ENCODE peak calls at places on chromosomes 7 and 10, in four cellular contexts. One of them, this sample, is unnamed.

GRCh38 chr7:5429253-5429856 is 5.7 kb upstream of the TNRC18 start:
- DNase-seq in body of pancreas: peak; percentile 71
- DNase-seq in spleen: peak; percentile 81
- DNase-seq in upper lobe of right lung: peak; percentile 82
- DNase-seq in this sample: peak; percentile 85

GRCh38 chr10:32947586-32947985 is 10.4 kb downstream of the ITGB1 start:
- DNase-seq in body of pancreas: no peak
- DNase-seq in spleen: no peak
- DNase-seq in upper lobe of right lung: no peak
- DNase-seq in this sample: no peak

GRCh38 chr10:43667317-43667731 is 18.6 kb upstream of the ZNF32 start:
- DNase-seq in spleen: no peak
- DNase-seq in body of pancreas: no peak
- DNase-seq in upper lobe of right lung: no peak
- DNase-seq in this sample: no peak

GRCh38 chr10:47458466-47459154 is 25.3 kb downstream of the ANXA8 start:
- DNase-seq in body of pancreas: no peak
- DNase-seq in spleen: no peak
- DNase-seq in upper lobe of right lung: no peak
- DNase-seq in this sample: peak; percentile 42

GRCh38 chr7:23490357-23491131 is 20.3 kb upstream of the IGF2BP3 start:
- DNase-seq in spleen: peak; percentile 92
- DNase-seq in upper lobe of right lung: peak; percentile 73
- DNase-seq in body of pancreas: peak; percentile 22
- DNase-seq in this sample: no peak

GRCh38 chr7:28069788-28070187 is 110.8 kb downstream of the JAZF1 start:
- DNase-seq in upper lobe of right lung: peak; percentile 66
- DNase-seq in body of pancreas: peak; percentile 19
- DNase-seq in spleen: no peak
- DNase-seq in this sample: no peak

GRCh38 chr10:62584726-62585125 is 210.6 kb downstream of the ZNF365 start:
- DNase-seq in body of pancreas: no peak
- DNase-seq in upper lobe of right lung: no peak
- DNase-seq in spleen: no peak
- DNase-seq in this sample: no peak

GRCh38 chr7:154884348-154884920 is 118.5 kb downstream of the PAXIP1 start:
- DNase-seq in body of pancreas: no peak
- DNase-seq in upper lobe of right lung: no peak
- DNase-seq in spleen: no peak
- DNase-seq in this sample: no peak

GRCh38 chr7:65307651-65308299 is 65.9 kb upstream of the ZNF92 start:
- DNase-seq in spleen: no peak
- DNase-seq in body of pancreas: peak; percentile 38
- DNase-seq in upper lobe of right lung: no peak
- DNase-seq in this sample: peak; percentile 72

GRCh38 chr7:49878627-49879026 is 105.2 kb downstream of the VWC2 start:
- DNase-seq in spleen: no peak
- DNase-seq in upper lobe of right lung: no peak
- DNase-seq in body of pancreas: no peak
- DNase-seq in this sample: no peak

GRCh38 chr7:128915271-128915819 is 4.8 kb upstream of the KCP start:
- DNase-seq in upper lobe of right lung: no peak
- DNase-seq in spleen: peak; percentile 72
- DNase-seq in body of pancreas: no peak
- DNase-seq in this sample: peak; percentile 16

GRCh38 chr7:105691692-105692564 is 110.6 kb upstream of the EFCAB10 start:
- DNase-seq in body of pancreas: peak; percentile 83
- DNase-seq in upper lobe of right lung: peak; percentile 75
- DNase-seq in spleen: peak; percentile 90
- DNase-seq in this sample: no peak

GRCh38 chr7:141356096-141356495 is 195.1 kb upstream of the AGK start:
- DNase-seq in body of pancreas: no peak
- DNase-seq in upper lobe of right lung: no peak
- DNase-seq in spleen: no peak
- DNase-seq in this sample: no peak

GRCh38 chr7:37430126-37430525 is 18.5 kb downstream of the ELMO1 start:
- DNase-seq in spleen: no peak
- DNase-seq in body of pancreas: no peak
- DNase-seq in upper lobe of right lung: no peak
- DNase-seq in this sample: no peak

GRCh38 chr10:76021391-76021790 is 590.0 kb downstream of the LRMDA start:
- DNase-seq in upper lobe of right lung: no peak
- DNase-seq in spleen: no peak
- DNase-seq in body of pancreas: no peak
- DNase-seq in this sample: no peak

GRCh38 chr7:39746162-39746782 is 122.9 kb downstream of the RALA start:
- DNase-seq in spleen: peak; percentile 82
- DNase-seq in upper lobe of right lung: peak; percentile 72
- DNase-seq in body of pancreas: peak; percentile 73
- DNase-seq in this sample: peak; percentile 80

GRCh38 chr7:70728873-70729552 is 402.9 kb upstream of the GALNT17 start:
- DNase-seq in upper lobe of right lung: no peak
- DNase-seq in body of pancreas: no peak
- DNase-seq in spleen: no peak
- DNase-seq in this sample: peak; percentile 42

GRCh38 chr10:6067457-6067856 is 5.3 kb upstream of the IL2RA start:
- DNase-seq in body of pancreas: peak; percentile 0
- DNase-seq in spleen: no peak
- DNase-seq in upper lobe of right lung: no peak
- DNase-seq in this sample: no peak

GRCh38 chr7:85285502-85285901 is 98.6 kb upstream of the SEMA3D start:
- DNase-seq in upper lobe of right lung: no peak
- DNase-seq in body of pancreas: no peak
- DNase-seq in spleen: no peak
- DNase-seq in this sample: no peak

GRCh38 chr10:132408823-132409666 is 12.0 kb downstream of the PWWP2B start:
- DNase-seq in body of pancreas: peak; percentile 96
- DNase-seq in spleen: no peak
- DNase-seq in upper lobe of right lung: peak; percentile 87
- DNase-seq in this sample: no peak

GRCh38 chr10:92829042-92829785 is 19.1 kb upstream of the EXOC6 start:
- DNase-seq in upper lobe of right lung: no peak
- DNase-seq in body of pancreas: no peak
- DNase-seq in spleen: no peak
- DNase-seq in this sample: peak; percentile 14

GRCh38 chr10:102644646-102645387 is 538 bp downstream of the TRIM8 start:
- DNase-seq in body of pancreas: peak; percentile 91
- DNase-seq in spleen: peak; percentile 97
- DNase-seq in upper lobe of right lung: peak; percentile 94
- DNase-seq in this sample: peak; percentile 92

GRCh38 chr7:65489260-65489767 is 115.7 kb downstream of the ZNF92 start:
- DNase-seq in body of pancreas: no peak
- DNase-seq in upper lobe of right lung: no peak
- DNase-seq in spleen: no peak
- DNase-seq in this sample: no peak

GRCh38 chr10:122264442-122264841 is 6.7 kb upstream of the BTBD16 start:
- DNase-seq in upper lobe of right lung: no peak
- DNase-seq in body of pancreas: no peak
- DNase-seq in spleen: no peak
- DNase-seq in this sample: no peak

GRCh38 chr10:5810235-5810634 is 3.0 kb downstream of the GDI2 start:
- DNase-seq in body of pancreas: no peak
- DNase-seq in upper lobe of right lung: no peak
- DNase-seq in spleen: no peak
- DNase-seq in this sample: no peak

GRCh38 chr10:23331567-23332290 is 12.9 kb downstream of the C10orf67 start:
- DNase-seq in upper lobe of right lung: no peak
- DNase-seq in spleen: no peak
- DNase-seq in body of pancreas: no peak
- DNase-seq in this sample: no peak

GRCh38 chr7:99393363-99394187 is 14.8 kb downstream of the PDAP1 start:
- DNase-seq in spleen: no peak
- DNase-seq in body of pancreas: no peak
- DNase-seq in upper lobe of right lung: no peak
- DNase-seq in this sample: no peak

GRCh38 chr7:140526214-140526613 is 46.9 kb upstream of the MKRN1 start:
- DNase-seq in upper lobe of right lung: no peak
- DNase-seq in spleen: no peak
- DNase-seq in body of pancreas: no peak
- DNase-seq in this sample: no peak

GRCh38 chr7:78052112-78052511 is 253.5 kb downstream of the PHTF2 start:
- DNase-seq in spleen: no peak
- DNase-seq in body of pancreas: no peak
- DNase-seq in upper lobe of right lung: no peak
- DNase-seq in this sample: no peak

GRCh38 chr10:104327745-104328635 is 10.3 kb downstream of the ITPRIP start:
- DNase-seq in upper lobe of right lung: no peak
- DNase-seq in body of pancreas: peak; percentile 42
- DNase-seq in spleen: peak; percentile 79
- DNase-seq in this sample: no peak

GRCh38 chr7:93758621-93759020 is 131.9 kb downstream of the TFPI2 start:
- DNase-seq in upper lobe of right lung: no peak
- DNase-seq in spleen: no peak
- DNase-seq in body of pancreas: no peak
- DNase-seq in this sample: no peak

GRCh38 chr7:81408728-81409127 is 361.1 kb downstream of the HGF start:
- DNase-seq in spleen: no peak
- DNase-seq in upper lobe of right lung: no peak
- DNase-seq in body of pancreas: no peak
- DNase-seq in this sample: no peak

GRCh38 chr10:75388082-75388481 is 13.5 kb downstream of the ZNF503 start:
- DNase-seq in body of pancreas: no peak
- DNase-seq in spleen: no peak
- DNase-seq in upper lobe of right lung: no peak
- DNase-seq in this sample: no peak

GRCh38 chr10:67790534-67791408 is 47.2 kb downstream of the DNAJC12 start:
- DNase-seq in body of pancreas: no peak
- DNase-seq in spleen: no peak
- DNase-seq in upper lobe of right lung: no peak
- DNase-seq in this sample: no peak

GRCh38 chr7:85529831-85530230 is 343.0 kb upstream of the SEMA3D start:
- DNase-seq in spleen: no peak
- DNase-seq in upper lobe of right lung: no peak
- DNase-seq in body of pancreas: no peak
- DNase-seq in this sample: no peak

GRCh38 chr7:83469491-83469890 is 179.4 kb downstream of the SEMA3E start:
- DNase-seq in upper lobe of right lung: no peak
- DNase-seq in body of pancreas: no peak
- DNase-seq in spleen: no peak
- DNase-seq in this sample: no peak

GRCh38 chr7:89623018-89623672 is 531.1 kb upstream of the STEAP1 start:
- DNase-seq in upper lobe of right lung: no peak
- DNase-seq in spleen: no peak
- DNase-seq in body of pancreas: peak; percentile 47
- DNase-seq in this sample: peak; percentile 45

GRCh38 chr10:68897336-68897741 is 3.8 kb upstream of the DDX50 start:
- DNase-seq in upper lobe of right lung: no peak
- DNase-seq in spleen: no peak
- DNase-seq in body of pancreas: peak; percentile 34
- DNase-seq in this sample: peak; percentile 83

GRCh38 chr7:41029072-41029492 is 673.8 kb downstream of the INHBA start:
- DNase-seq in spleen: no peak
- DNase-seq in upper lobe of right lung: no peak
- DNase-seq in body of pancreas: no peak
- DNase-seq in this sample: no peak

GRCh38 chr10:78356291-78356915 is 322.7 kb downstream of the RPS24 start:
- DNase-seq in upper lobe of right lung: no peak
- DNase-seq in spleen: peak; percentile 38
- DNase-seq in body of pancreas: no peak
- DNase-seq in this sample: no peak

GRCh38 chr10:78354101-78354500 is 320.4 kb downstream of the RPS24 start:
- DNase-seq in body of pancreas: no peak
- DNase-seq in spleen: peak; percentile 24
- DNase-seq in upper lobe of right lung: no peak
- DNase-seq in this sample: no peak

GRCh38 chr10:78350286-78350685 is 316.6 kb downstream of the RPS24 start:
- DNase-seq in spleen: peak; percentile 44
- DNase-seq in upper lobe of right lung: peak; percentile 6
- DNase-seq in body of pancreas: peak; percentile 1
- DNase-seq in this sample: peak; percentile 7

GRCh38 chr10:78351283-78351682 is 317.6 kb downstream of the RPS24 start:
- DNase-seq in body of pancreas: no peak
- DNase-seq in upper lobe of right lung: peak; percentile 6
- DNase-seq in spleen: no peak
- DNase-seq in this sample: no peak

DNA sequence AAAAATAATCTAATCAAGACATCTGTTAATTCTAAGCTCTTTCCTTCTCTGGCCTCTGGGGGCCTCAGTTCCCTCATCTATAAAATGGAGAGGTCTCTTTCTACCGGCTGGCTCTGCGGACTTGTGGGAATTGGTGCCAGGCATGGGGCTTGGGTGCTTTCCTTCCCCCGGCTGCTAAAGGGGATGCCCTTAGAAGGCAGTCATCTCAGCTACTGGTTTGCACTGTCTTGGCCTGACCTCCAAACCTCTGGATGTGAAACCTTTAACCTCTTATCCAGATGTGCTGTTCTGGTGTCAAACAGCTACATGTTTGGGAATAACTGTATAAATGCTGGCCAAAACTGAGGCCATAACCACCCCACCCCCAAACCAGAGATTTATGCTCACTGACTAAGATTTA is 320.0 kb downstream of the RPS24 start:
- DNase-seq in upper lobe of right lung: peak; percentile 18
- DNase-seq in spleen: no peak
- DNase-seq in body of pancreas: no peak
- DNase-seq in this sample: no peak
- TF ChIP-seq CTCF in upper lobe of right lung: no peak
- TF ChIP-seq CTCF in spleen: no peak
- TF ChIP-seq CTCF in body of pancreas: no peak
- TF ChIP-seq CTCF in this sample: no peak

DNA sequence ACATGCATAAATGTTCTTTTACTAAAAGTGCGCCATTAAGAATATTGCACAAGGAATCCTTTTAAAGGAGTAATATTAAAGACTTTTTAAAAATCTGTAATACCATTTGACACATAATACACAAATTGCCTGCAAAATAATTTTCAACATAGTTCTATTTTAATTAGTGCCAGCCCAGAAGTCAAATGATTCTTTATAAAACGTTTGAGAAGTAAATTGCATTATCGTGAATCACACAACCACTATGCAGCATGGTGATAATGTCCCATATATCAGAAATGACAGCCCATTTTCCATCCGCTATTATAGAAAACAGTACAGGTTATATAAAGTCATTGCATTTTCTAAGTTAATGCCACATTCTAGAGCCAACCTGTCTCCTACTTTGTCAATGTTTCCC is 324.0 kb downstream of the IPMK start:
- DNase-seq in spleen: no peak
- DNase-seq in body of pancreas: no peak
- DNase-seq in upper lobe of right lung: no peak
- DNase-seq in this sample: no peak
- H3K4me1 ChIP-seq in spleen: no peaks in the 10 kb centered on the region
- H3K4me1 ChIP-seq in body of pancreas: no peaks in the 10 kb centered on the region
- H3K4me1 ChIP-seq in upper lobe of right lung: no peaks in the 10 kb centered on the region
- H3K4me1 ChIP-seq in this sample: no peaks in the 10 kb centered on the region

GRCh38 chr7:1740214-1740613 is 70.1 kb downstream of the ELFN1 start:
- DNase-seq in spleen: no peak
- DNase-seq in body of pancreas: no peak
- DNase-seq in upper lobe of right lung: no peak
- DNase-seq in this sample: no peak
- H3K27me3 ChIP-seq in spleen: no peaks in the 10 kb centered on the region
- H3K27me3 ChIP-seq in body of pancreas: no peaks in the 10 kb centered on the region
- H3K27me3 ChIP-seq in upper lobe of right lung: peaks cover 4% of the 10 kb centered on the region
- H3K27me3 ChIP-seq in this sample: no peaks in the 10 kb centered on the region

GRCh38 chr10:91091780-91092179 is 128.7 kb upstream of the PCGF5 start:
- DNase-seq in spleen: no peak
- DNase-seq in upper lobe of right lung: no peak
- DNase-seq in body of pancreas: no peak
- DNase-seq in this sample: no peak

GRCh38 chr10:91090761-91091529 is 129.5 kb upstream of the PCGF5 start:
- DNase-seq in spleen: no peak
- DNase-seq in upper lobe of right lung: no peak
- DNase-seq in body of pancreas: no peak
- DNase-seq in this sample: no peak

GRCh38 chr10:91088300-91089140 is 131.9 kb upstream of the PCGF5 start:
- DNase-seq in upper lobe of right lung: no peak
- DNase-seq in body of pancreas: no peak
- DNase-seq in spleen: no peak
- DNase-seq in this sample: no peak
- TF ChIP-seq CTCF in upper lobe of right lung: peak; percentile 14
- TF ChIP-seq CTCF in body of pancreas: peak; percentile 9
- TF ChIP-seq CTCF in spleen: peak; percentile 19
- TF ChIP-seq CTCF in this sample: peak; percentile 18

This sample was measured in Caco-2.